ENCODE peak calls at places on chromosomes 3 and 15, in four cellular contexts. V, C, N and Q are unnamed samples.

GRCh38 chr15:64149424-64150235 is 1.9 kb upstream of the SNX22 start:
- DNase-seq in V (no peak), C (no peak), N (no peak), Q (no peak)

GRCh38 chr15:96703087-96703486 is 372.6 kb downstream of the NR2F2 start:
- DNase-seq in V (no peak), C (no peak), N (no peak), Q (no peak)

GRCh38 chr3:149625795-149626194 is 32.0 kb downstream of the WWTR1 start:
- DNase-seq in V (no peak), C (no peak), N (no peak), Q (no peak)

GRCh38 chr3:101303089-101303731 is 17.2 kb downstream of the IMPG2 start:
- DNase-seq in V (no peak), C (no peak), N (no peak), Q (no peak)

GRCh38 chr3:20648294-20648693 is 462.3 kb upstream of the SGO1 start:
- DNase-seq in V (no peak), C (no peak), N (no peak), Q (no peak)

GRCh38 chr3:46993986-46994385 is 14.5 kb downstream of the NBEAL2 start:
- DNase-seq in V (no peak), C (no peak), N (no peak), Q (no peak)

GRCh38 chr15:65587094-65587493 is 23.8 kb downstream of the INTS14 start:
- DNase-seq in V (no peak), C (no peak), N (no peak), Q (no peak)

GRCh38 chr3:139219463-139219862 is 124.4 kb upstream of the MRPS22 start:
- DNase-seq in V (no peak), C (no peak), N (no peak), Q (no peak)

GRCh38 chr3:46895204-46895660 is 17.7 kb downstream of the PTH1R start:
- DNase-seq in V (peak), C (no peak), N (peak), Q (no peak)

GRCh38 chr15:83709246-83709645 is 55.3 kb downstream of the ADAMTSL3 start:
- DNase-seq in V (peak), C (no peak), N (no peak), Q (no peak)

GRCh38 chr3:194344012-194344411 is 7.1 kb downstream of the CPN2 start:
- DNase-seq in V (peak), C (peak), N (peak), Q (peak)

GRCh38 chr3:123286308-123287023 is 84.7 kb downstream of the SEC22A start:
- DNase-seq in V (peak), C (no peak), N (peak), Q (no peak)

GRCh38 chr3:48851407-48851806 is 3.7 kb upstream of the PRKAR2A start:
- DNase-seq in V (peak), C (peak), N (no peak), Q (peak)

GRCh38 chr3:11117591-11117990 is 36.7 kb upstream of the HRH1 start:
- DNase-seq in V (no peak), C (no peak), N (no peak), Q (no peak)

GRCh38 chr3:29353807-29354206 is 72.9 kb downstream of the RBMS3 start:
- DNase-seq in V (no peak), C (no peak), N (no peak), Q (no peak)